ENCODE peak calls at places on chromosomes 11 and 22, in ten cellular contexts. N, D, Z, O, W, G, I, J, K and M are unnamed samples.

GRCh38 chr11:78262710-78263109 is 74.0 kb downstream of the USP35 start:
- DNase-seq in N (no peak), I (no peak), W (no peak), G (no peak), Z (no peak), D (no peak), O (no peak), K (no peak), J (no peak), M (no peak)

GRCh38 chr11:48683226-48683720 is 194.7 kb downstream of the OR4A47 start:
- DNase-seq in W (no peak), J (no peak), N (no peak), Z (no peak), O (no peak), K (no peak), G (no peak), I (no peak), D (no peak), M (no peak)

GRCh38 chr22:44351685-44352377 is 39.1 kb upstream of the SHISAL1 start:
- DNase-seq in J (no peak), K (peak), G (peak), I (no peak), N (no peak), W (no peak), Z (no peak), O (no peak), D (no peak), M (no peak)

GRCh38 chr22:16949561-16949960 is 58.5 kb downstream of the GAB4 start:
- DNase-seq in J (no peak), I (no peak), Z (no peak), W (no peak), G (no peak), N (no peak), O (no peak), D (no peak), K (no peak), M (no peak)

GRCh38 chr11:123231263-123231662 is 36.2 kb upstream of the CLMP start:
- DNase-seq in I (no peak), D (no peak), Z (no peak), G (no peak), J (no peak), N (no peak), O (no peak), W (no peak), K (no peak), M (no peak)

GRCh38 chr11:62548545-62549335 is 2.1 kb upstream of the AHNAK start:
- DNase-seq in N (no peak), D (no peak), I (no peak), Z (no peak), K (peak), J (no peak), G (no peak), W (no peak), O (no peak), M (no peak)

GRCh38 chr11:10875430-10876021 is 17.7 kb upstream of the ZBED5 start:
- DNase-seq in Z (no peak), G (no peak), I (no peak), J (no peak), W (no peak), D (no peak), K (peak), O (no peak), N (no peak), M (no peak)

GRCh38 chr22:42617155-42617983 is 2.7 kb upstream of the POLDIP3 start:
- DNase-seq in Z (no peak), J (no peak), K (no peak), I (no peak), O (no peak), N (no peak), W (no peak), D (no peak), G (no peak), M (no peak)

GRCh38 chr11:27201454-27202302 is 161.1 kb downstream of the BBOX1 start:
- DNase-seq in I (no peak), Z (peak), W (peak), J (no peak), K (peak), G (no peak), O (peak), N (no peak), D (no peak), M (no peak)

GRCh38 chr11:96037267-96037990 is 113.5 kb upstream of the MTMR2 start:
- DNase-seq in W (no peak), O (no peak), D (no peak), K (peak), N (no peak), J (no peak), Z (no peak), I (no peak), G (no peak), M (no peak)

GRCh38 chr22:47282366-47282765 is 519.9 kb downstream of the TBC1D22A start:
- DNase-seq in W (no peak), J (no peak), K (no peak), N (no peak), I (no peak), G (no peak), D (no peak), O (no peak), Z (no peak), M (no peak)

GRCh38 chr11:47355283-47356128 is 3.0 kb upstream of the MYBPC3 start:
- DNase-seq in W (peak), K (peak), J (peak), D (no peak), I (no peak), O (peak), G (peak), N (peak), Z (peak), M (peak)

GRCh38 chr11:117941163-117941707 is 12.0 kb upstream of the TMPRSS13 start:
- DNase-seq in I (no peak), O (no peak), J (peak), G (no peak), N (no peak), D (no peak), Z (no peak), K (peak), W (no peak), M (no peak)

GRCh38 chr11:104332110-104332509 is 168.2 kb upstream of the PDGFD start:
- DNase-seq in I (no peak), N (peak), W (no peak), K (peak), J (no peak), O (no peak), Z (no peak), D (no peak), G (peak), M (no peak)

GRCh38 chr11:62600367-62601113 is 1.1 kb downstream of the MTA2 start:
- DNase-seq in W (no peak), Z (no peak), I (no peak), N (no peak), K (no peak), J (no peak), G (peak), O (no peak), D (peak), M (no peak)

GRCh38 chr22:20580179-20580578 is 72.8 kb downstream of the MED15 start:
- DNase-seq in N (no peak), J (no peak), Z (no peak), O (no peak), K (no peak), W (no peak), I (no peak), D (no peak), G (no peak), M (no peak)

GRCh38 chr11:94011478-94011877 is 9.7 kb upstream of the HEPHL1 start:
- DNase-seq in J (no peak), D (no peak), K (peak), G (no peak), I (no peak), W (no peak), O (no peak), N (no peak), Z (no peak), M (no peak)

GRCh38 chr11:94002226-94002625 is 18.9 kb upstream of the HEPHL1 start:
- DNase-seq in D (no peak), J (no peak), N (no peak), K (peak), G (no peak), Z (no peak), W (no peak), I (no peak), O (no peak), M (no peak)

GRCh38 chr11:94010136-94010535 is 11.0 kb upstream of the HEPHL1 start:
- DNase-seq in I (no peak), O (no peak), K (peak), Z (no peak), N (no peak), W (no peak), D (no peak), J (no peak), G (no peak), M (no peak)

GRCh38 chr11:94007906-94008305 is 13.2 kb upstream of the HEPHL1 start:
- DNase-seq in G (no peak), N (no peak), W (no peak), I (no peak), D (no peak), K (no peak), J (no peak), O (no peak), Z (no peak), M (no peak)

DNA sequence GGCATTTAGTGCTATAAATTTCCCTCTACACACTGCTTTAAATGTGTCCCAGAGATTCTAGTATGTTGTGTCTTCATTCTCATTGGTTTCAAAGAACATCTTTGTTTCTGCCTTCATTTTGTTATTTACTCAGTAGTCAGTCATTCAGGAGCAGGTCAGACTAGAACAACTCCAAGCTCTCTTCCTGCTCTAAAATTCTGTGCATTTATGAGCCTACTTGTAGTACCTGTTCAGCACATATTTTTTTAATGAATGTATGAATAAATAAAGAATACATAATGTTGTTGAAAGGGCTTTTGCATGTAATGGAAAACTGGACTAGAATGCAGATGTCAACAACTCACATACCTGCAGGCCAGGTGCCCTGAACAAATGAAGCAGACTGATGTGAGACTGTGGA is 13.7 kb upstream of the HEPHL1 start:
- DNase-seq in Z (no peak), J (no peak), I (no peak), O (no peak), D (no peak), N (no peak), G (no peak), W (no peak), K (peak), M (no peak)
- H3K27ac ChIP-seq in Z (no peak), J (no peak), I (no peak), O (no peak), D (no peak), N (no peak), G (no peak), W (no peak), K (no peak), M (no peak)

GRCh38 chr11:1892116-1892515 is 421 bp upstream of the PRR33 start:
- DNase-seq in J (no peak), I (no peak), K (no peak), D (no peak), W (no peak), Z (no peak), O (no peak), N (no peak), G (no peak), M (no peak)

GRCh38 chr11:1890856-1891830 is 552 bp downstream of the PRR33 start:
- DNase-seq in O (no peak), W (peak), D (no peak), I (no peak), N (no peak), J (no peak), K (no peak), Z (no peak), G (no peak), M (no peak)

GRCh38 chr11:1892558-1892957 is 863 bp upstream of the PRR33 start:
- DNase-seq in G (no peak), I (no peak), O (no peak), K (no peak), Z (no peak), J (no peak), D (no peak), W (no peak), N (no peak), M (no peak)

GRCh38 chr11:1891831-1892115 is at the start of gene PRR33:
- DNase-seq in J (no peak), K (no peak), W (no peak), N (no peak), O (no peak), D (no peak), I (no peak), G (no peak), Z (no peak), M (no peak)

GRCh38 chr11:1893581-1894359 is 2.1 kb upstream of the PRR33 start:
- DNase-seq in D (no peak), I (no peak), J (no peak), K (no peak), N (no peak), G (no peak), Z (no peak), O (no peak), W (no peak), M (no peak)
- H3K27ac ChIP-seq in D (no peak), I (no peak), J (no peak), K (no peak), N (no peak), G (no peak), Z (no peak), O (no peak), W (no peak), M (no peak)

GRCh38 chr11:9735236-9735635 is 71.4 kb downstream of the SWAP70 start:
- DNase-seq in W (no peak), O (no peak), K (no peak), G (no peak), Z (no peak), I (no peak), N (no peak), J (no peak), D (no peak), M (no peak)

GRCh38 chr11:9738126-9738525 is 74.2 kb downstream of the SWAP70 start:
- DNase-seq in W (no peak), N (no peak), G (no peak), D (no peak), Z (peak), I (no peak), K (no peak), O (no peak), J (no peak), M (no peak)

GRCh38 chr11:9735919-9736318 is 72.0 kb downstream of the SWAP70 start:
- DNase-seq in N (no peak), O (no peak), G (no peak), Z (no peak), W (no peak), K (no peak), I (no peak), J (no peak), D (no peak), M (no peak)

GRCh38 chr11:9738700-9739099 is 74.8 kb downstream of the SWAP70 start:
- DNase-seq in Z (no peak), J (no peak), G (no peak), W (no peak), D (no peak), I (no peak), K (no peak), N (no peak), O (no peak), M (no peak)

DNA sequence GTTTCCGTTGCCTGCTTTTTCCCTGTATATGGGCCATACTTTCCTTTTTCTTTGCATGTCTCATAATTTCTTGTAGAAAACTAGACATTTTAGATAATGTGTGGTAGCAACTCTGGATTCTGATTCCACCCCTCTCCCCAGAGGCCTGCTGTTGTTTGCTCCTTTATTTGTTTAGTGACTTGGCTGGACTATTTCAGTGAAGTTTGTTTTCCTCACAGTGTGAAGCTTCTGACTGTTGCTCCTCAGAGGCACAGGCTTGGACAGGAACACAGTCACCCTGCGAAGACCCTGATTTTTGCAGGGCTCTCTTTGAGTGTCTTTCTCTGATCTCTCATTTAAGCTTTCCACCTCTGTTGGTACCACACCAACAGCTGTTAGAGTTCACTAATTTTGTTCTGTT is 72.5 kb downstream of the SWAP70 start:
- DNase-seq in I (no peak), K (no peak), D (no peak), W (no peak), O (no peak), N (no peak), Z (no peak), J (no peak), G (no peak), M (no peak)
- H3K27ac ChIP-seq in I (no peak), K (no peak), D (no peak), W (no peak), O (no peak), N (no peak), Z (no peak), J (no peak), G (no peak), M (no peak)

GRCh38 chr22:22410677-22411076 is 97.9 kb downstream of the ZNF280B start:
- DNase-seq in K (no peak), D (no peak), Z (no peak), I (no peak), N (no peak), O (no peak), G (no peak), J (no peak), W (no peak), M (no peak)

GRCh38 chr22:22407061-22407460 is 101.5 kb downstream of the ZNF280B start:
- DNase-seq in I (no peak), K (no peak), N (no peak), J (no peak), O (no peak), G (no peak), Z (no peak), W (no peak), D (no peak), M (no peak)

GRCh38 chr22:22410121-22410520 is 98.4 kb downstream of the ZNF280B start:
- DNase-seq in K (no peak), W (no peak), O (no peak), N (peak), Z (no peak), J (no peak), D (no peak), G (no peak), I (no peak), M (no peak)

GRCh38 chr22:22408269-22408668 is 100.3 kb downstream of the ZNF280B start:
- DNase-seq in I (no peak), J (no peak), O (no peak), D (no peak), W (no peak), K (no peak), Z (no peak), N (no peak), G (no peak), M (no peak)

DNA sequence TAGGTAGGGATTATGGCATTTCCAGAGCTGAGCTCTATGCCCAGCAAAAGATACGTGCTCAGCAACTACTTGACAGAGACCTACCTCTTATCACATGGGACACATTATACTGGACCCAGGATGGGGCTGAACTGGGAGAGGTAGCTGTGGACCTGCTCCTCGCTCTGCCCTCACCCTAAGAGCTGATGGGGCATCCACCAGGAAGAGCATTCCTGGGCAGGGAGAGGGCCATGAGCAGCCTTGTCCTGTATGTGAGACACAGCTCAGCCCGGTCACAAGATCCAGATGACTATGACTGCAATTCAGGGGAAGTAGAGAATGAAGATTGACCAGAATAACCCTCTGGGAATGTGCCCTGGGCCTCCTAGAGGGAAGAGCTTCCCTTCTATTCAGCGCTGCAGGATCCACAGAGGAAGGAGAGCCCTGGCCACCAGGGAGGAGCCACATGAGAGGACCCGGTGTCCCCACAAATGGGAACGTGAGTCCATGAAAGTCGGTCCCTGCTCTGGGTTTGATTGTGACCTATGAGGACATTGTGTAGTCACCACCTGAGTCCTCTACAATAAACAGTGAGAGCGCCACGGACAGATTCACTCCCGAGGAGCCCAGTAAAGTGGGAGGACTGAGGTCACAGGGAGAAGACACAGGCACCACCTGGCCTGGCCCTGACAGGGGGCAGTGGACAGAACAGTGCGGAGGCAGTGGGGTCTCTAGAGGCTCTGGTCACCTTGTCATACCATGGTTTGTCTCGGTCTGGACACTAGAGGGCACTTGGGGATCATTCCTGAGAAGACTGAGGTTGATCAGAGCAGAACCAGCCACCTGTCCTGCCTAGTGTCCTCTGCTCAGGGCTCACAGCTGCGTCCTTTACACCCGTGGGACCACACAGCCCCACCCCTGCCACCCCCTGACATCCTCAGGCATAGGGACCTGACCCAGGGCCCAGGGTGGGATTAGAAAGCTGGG is 99.5 kb downstream of the ZNF280B start:
- DNase-seq in G (peak), Z (no peak), I (no peak), O (no peak), K (peak), W (no peak), J (no peak), N (no peak), D (no peak), M (no peak)
- H3K27ac ChIP-seq in G (no peak), Z (no peak), I (no peak), O (no peak), K (no peak), W (no peak), J (no peak), N (no peak), D (no peak), M (no peak)

GRCh38 chr22:27213766-27214581 is 556.6 kb downstream of the MIAT start:
- DNase-seq in K (no peak), I (no peak), Z (peak), J (peak), N (no peak), W (peak), G (no peak), O (peak), D (no peak), M (no peak)
- H3K27ac ChIP-seq in K (no peak), I (no peak), Z (peak), J (peak), N (no peak), W (peak), G (no peak), O (peak), D (no peak), M (no peak)

GRCh38 chr11:69293819-69294505 is at the start of gene MYEOV:
- DNase-seq in G (peak), N (no peak), I (peak), W (no peak), D (no peak), O (no peak), J (no peak), K (peak), Z (no peak), M (no peak)
- H3K27ac ChIP-seq in G (no peak), N (no peak), I (no peak), W (no peak), D (no peak), O (no peak), J (no peak), K (peak), Z (no peak), M (no peak)

GRCh38 chr11:111525456-111525855 is 10.9 kb downstream of the HOATZ start:
- DNase-seq in K (no peak), D (no peak), W (no peak), O (no peak), N (no peak), I (no peak), G (no peak), Z (no peak), J (no peak), M (no peak)
- H3K27ac ChIP-seq in K (no peak), D (no peak), W (no peak), O (no peak), N (no peak), I (no peak), G (no peak), Z (no peak), J (no peak), M (no peak)

GRCh38 chr11:125174686-125175085 is 10.1 kb downstream of the PKNOX2 start:
- DNase-seq in O (no peak), K (no peak), J (no peak), N (no peak), G (no peak), W (no peak), Z (no peak), D (no peak), I (no peak), M (no peak)
- H3K27ac ChIP-seq in O (no peak), K (no peak), J (no peak), N (no peak), G (no peak), W (no peak), Z (no peak), D (no peak), I (no peak), M (no peak)

GRCh38 chr11:69467196-69467595 is 14.3 kb upstream of the LINC01488 start:
- DNase-seq in D (no peak), Z (no peak), J (no peak), O (no peak), G (no peak), N (no peak), W (no peak), I (no peak), K (no peak), M (no peak)

GRCh38 chr11:69463892-69464620 is 17.4 kb upstream of the LINC01488 start:
- DNase-seq in O (no peak), N (no peak), Z (no peak), W (no peak), K (no peak), J (no peak), I (no peak), G (no peak), D (no peak), M (no peak)

GRCh38 chr11:69464621-69464960 is 16.9 kb upstream of the LINC01488 start:
- DNase-seq in Z (no peak), I (no peak), G (no peak), K (no peak), J (no peak), O (no peak), D (no peak), N (no peak), W (no peak), M (no peak)

GRCh38 chr11:69466039-69466438 is 15.4 kb upstream of the LINC01488 start:
- DNase-seq in K (no peak), N (no peak), Z (no peak), D (no peak), W (no peak), J (no peak), G (no peak), I (no peak), O (no peak), M (no peak)

GRCh38 chr11:69465236-69466000 is 16.0 kb upstream of the LINC01488 start:
- DNase-seq in O (no peak), G (no peak), N (no peak), D (no peak), W (no peak), J (no peak), I (no peak), Z (no peak), K (no peak), M (no peak)
- H3K27ac ChIP-seq in O (no peak), G (no peak), N (no peak), D (no peak), W (no peak), J (no peak), I (no peak), Z (no peak), K (no peak), M (no peak)